ENCODE peak calls at places on chromosomes 3 and 15, in seven cellular contexts. One of them, this sample, is unnamed. For H3K36me3 and H3K9me3, the result is how much of the 10 kb centered on the place peaks cover.

GRCh38 chr3:66997560-66998074 is 490 bp upstream of the KBTBD8 start:
- ATAC-seq in HCT116: no peak
- ATAC-seq in PC-3: no peak
- ATAC-seq in lung: no peak
- ATAC-seq in left lung: no peak
- ATAC-seq in body of pancreas: no peak
- ATAC-seq in right lobe of liver: no peak
- ATAC-seq in this sample: no peak

GRCh38 chr3:111768571-111769100 is 90.4 kb upstream of the PHLDB2 start:
- ATAC-seq in lung: no peak
- ATAC-seq in HCT116: peak
- ATAC-seq in left lung: peak
- ATAC-seq in body of pancreas: no peak
- ATAC-seq in right lobe of liver: peak
- ATAC-seq in PC-3: peak
- ATAC-seq in this sample: peak

GRCh38 chr3:119181765-119182164 is 8.4 kb downstream of the UPK1B start:
- ATAC-seq in right lobe of liver: peak
- ATAC-seq in lung: no peak
- ATAC-seq in HCT116: no peak
- ATAC-seq in PC-3: peak
- ATAC-seq in body of pancreas: peak
- ATAC-seq in left lung: no peak
- ATAC-seq in this sample: no peak

GRCh38 chr15:90271459-90272166 is 6.1 kb downstream of the NGRN start:
- ATAC-seq in PC-3: no peak
- ATAC-seq in left lung: no peak
- ATAC-seq in body of pancreas: no peak
- ATAC-seq in right lobe of liver: no peak
- ATAC-seq in lung: no peak
- ATAC-seq in HCT116: no peak
- ATAC-seq in this sample: no peak

GRCh38 chr15:69880616-69881309 is 217.0 kb downstream of the TLE3 start:
- ATAC-seq in right lobe of liver: no peak
- ATAC-seq in left lung: no peak
- ATAC-seq in body of pancreas: no peak
- ATAC-seq in HCT116: no peak
- ATAC-seq in lung: no peak
- ATAC-seq in PC-3: no peak
- ATAC-seq in this sample: no peak

GRCh38 chr3:111252795-111253194 is 181.2 kb downstream of the NECTIN3 start:
- ATAC-seq in PC-3: peak
- ATAC-seq in HCT116: peak
- ATAC-seq in lung: peak
- ATAC-seq in left lung: peak
- ATAC-seq in right lobe of liver: no peak
- ATAC-seq in body of pancreas: no peak
- ATAC-seq in this sample: no peak

GRCh38 chr3:66904816-66905543 is 93.1 kb upstream of the KBTBD8 start:
- ATAC-seq in lung: no peak
- ATAC-seq in PC-3: no peak
- ATAC-seq in left lung: no peak
- ATAC-seq in right lobe of liver: no peak
- ATAC-seq in body of pancreas: no peak
- ATAC-seq in HCT116: no peak
- ATAC-seq in this sample: no peak

GRCh38 chr3:116050311-116050710 is 395.0 kb downstream of the LSAMP start:
- ATAC-seq in PC-3: no peak
- ATAC-seq in body of pancreas: no peak
- ATAC-seq in lung: no peak
- ATAC-seq in right lobe of liver: no peak
- ATAC-seq in HCT116: no peak
- ATAC-seq in left lung: no peak
- ATAC-seq in this sample: no peak

GRCh38 chr3:105763674-105764036 is 105.2 kb downstream of the CBLB start:
- ATAC-seq in body of pancreas: no peak
- ATAC-seq in HCT116: no peak
- ATAC-seq in right lobe of liver: no peak
- ATAC-seq in lung: no peak
- ATAC-seq in left lung: no peak
- ATAC-seq in PC-3: no peak
- ATAC-seq in this sample: no peak

GRCh38 chr15:64279131-64279530 is 76.8 kb downstream of the CSNK1G1 start:
- ATAC-seq in body of pancreas: no peak
- ATAC-seq in right lobe of liver: no peak
- ATAC-seq in lung: no peak
- ATAC-seq in PC-3: no peak
- ATAC-seq in left lung: no peak
- ATAC-seq in HCT116: no peak
- ATAC-seq in this sample: no peak

GRCh38 chr3:149369991-149370866 is 7.2 kb downstream of the TM4SF1 start:
- ATAC-seq in PC-3: no peak
- ATAC-seq in body of pancreas: no peak
- ATAC-seq in left lung: no peak
- ATAC-seq in right lobe of liver: no peak
- ATAC-seq in HCT116: no peak
- ATAC-seq in lung: no peak
- ATAC-seq in this sample: no peak

GRCh38 chr3:149367021-149367840 is 10.2 kb downstream of the TM4SF1 start:
- ATAC-seq in lung: peak
- ATAC-seq in body of pancreas: peak
- ATAC-seq in PC-3: peak
- ATAC-seq in right lobe of liver: peak
- ATAC-seq in HCT116: peak
- ATAC-seq in left lung: peak
- ATAC-seq in this sample: peak

GRCh38 chr3:149368201-149368849 is 9.1 kb downstream of the TM4SF1 start:
- ATAC-seq in left lung: peak
- ATAC-seq in right lobe of liver: peak
- ATAC-seq in PC-3: no peak
- ATAC-seq in HCT116: peak
- ATAC-seq in lung: no peak
- ATAC-seq in body of pancreas: no peak
- ATAC-seq in this sample: no peak

GRCh38 chr3:149371001-149371722 is 6.3 kb downstream of the TM4SF1 start:
- ATAC-seq in right lobe of liver: no peak
- ATAC-seq in left lung: peak
- ATAC-seq in body of pancreas: no peak
- ATAC-seq in HCT116: no peak
- ATAC-seq in PC-3: peak
- ATAC-seq in lung: no peak
- ATAC-seq in this sample: peak

GRCh38 chr3:149368850-149369497 is 8.5 kb downstream of the TM4SF1 start:
- ATAC-seq in PC-3: peak
- ATAC-seq in right lobe of liver: peak
- ATAC-seq in left lung: peak
- ATAC-seq in HCT116: no peak
- ATAC-seq in lung: no peak
- ATAC-seq in body of pancreas: peak
- ATAC-seq in this sample: no peak
- H3K36me3 ChIP-seq in PC-3: half or more
- H3K36me3 ChIP-seq in right lobe of liver: under half
- H3K36me3 ChIP-seq in left lung: under half
- H3K36me3 ChIP-seq in HCT116: under half
- H3K36me3 ChIP-seq in lung: under half
- H3K36me3 ChIP-seq in body of pancreas: under half
- H3K36me3 ChIP-seq in this sample: under half

DNA sequence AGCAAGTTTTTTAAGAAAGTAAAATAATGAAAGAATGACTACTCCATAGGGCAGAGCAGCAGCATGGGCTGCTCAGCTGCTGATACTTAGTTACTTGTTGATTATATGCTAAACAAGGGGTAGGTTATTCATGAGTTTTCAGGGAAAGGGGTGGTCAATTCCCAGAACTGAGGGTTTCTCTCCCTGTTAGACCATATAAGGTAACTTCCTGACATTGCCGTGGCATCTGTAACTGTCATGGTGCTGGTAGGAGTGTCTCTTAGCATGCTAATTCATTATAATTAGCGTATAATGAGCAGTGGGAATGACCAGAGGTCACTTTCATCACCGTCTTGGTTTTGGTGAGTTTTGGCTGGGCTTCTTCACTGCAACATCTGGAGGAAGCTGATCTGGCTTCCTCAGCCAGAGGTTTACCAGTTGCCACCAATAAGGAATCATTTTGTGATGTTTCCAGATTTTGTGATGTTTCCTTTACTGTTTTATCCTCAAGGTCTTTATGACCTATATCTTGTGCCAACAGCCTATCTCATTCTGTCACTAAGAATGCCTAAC is 121.8 kb upstream of the CHL1 start:
- ATAC-seq in right lobe of liver: no peak
- ATAC-seq in HCT116: no peak
- ATAC-seq in lung: no peak
- ATAC-seq in PC-3: no peak
- ATAC-seq in left lung: peak
- ATAC-seq in body of pancreas: no peak
- ATAC-seq in this sample: no peak
- H3K9me3 ChIP-seq in right lobe of liver: under half
- H3K9me3 ChIP-seq in HCT116: under half
- H3K9me3 ChIP-seq in lung: under half
- H3K9me3 ChIP-seq in PC-3: under half
- H3K9me3 ChIP-seq in left lung: under half
- H3K9me3 ChIP-seq in body of pancreas: under half
- H3K9me3 ChIP-seq in this sample: under half

GRCh38 chr3:9743548-9743947 is 6.2 kb upstream of the OGG1 start:
- ATAC-seq in lung: no peak
- ATAC-seq in PC-3: no peak
- ATAC-seq in body of pancreas: no peak
- ATAC-seq in left lung: no peak
- ATAC-seq in right lobe of liver: no peak
- ATAC-seq in HCT116: no peak
- ATAC-seq in this sample: no peak
- H3K36me3 ChIP-seq in lung: half or more
- H3K36me3 ChIP-seq in PC-3: half or more
- H3K36me3 ChIP-seq in body of pancreas: under half
- H3K36me3 ChIP-seq in left lung: under half
- H3K36me3 ChIP-seq in right lobe of liver: half or more
- H3K36me3 ChIP-seq in HCT116: half or more
- H3K36me3 ChIP-seq in this sample: half or more

GRCh38 chr3:58691997-58692396 is 25.4 kb upstream of the FAM3D start:
- ATAC-seq in HCT116: no peak
- ATAC-seq in right lobe of liver: no peak
- ATAC-seq in left lung: no peak
- ATAC-seq in PC-3: no peak
- ATAC-seq in body of pancreas: no peak
- ATAC-seq in lung: no peak
- ATAC-seq in this sample: no peak
- H3K9me3 ChIP-seq in HCT116: under half
- H3K9me3 ChIP-seq in right lobe of liver: under half
- H3K9me3 ChIP-seq in left lung: under half
- H3K9me3 ChIP-seq in PC-3: under half
- H3K9me3 ChIP-seq in body of pancreas: under half
- H3K9me3 ChIP-seq in lung: under half
- H3K9me3 ChIP-seq in this sample: under half

DNA sequence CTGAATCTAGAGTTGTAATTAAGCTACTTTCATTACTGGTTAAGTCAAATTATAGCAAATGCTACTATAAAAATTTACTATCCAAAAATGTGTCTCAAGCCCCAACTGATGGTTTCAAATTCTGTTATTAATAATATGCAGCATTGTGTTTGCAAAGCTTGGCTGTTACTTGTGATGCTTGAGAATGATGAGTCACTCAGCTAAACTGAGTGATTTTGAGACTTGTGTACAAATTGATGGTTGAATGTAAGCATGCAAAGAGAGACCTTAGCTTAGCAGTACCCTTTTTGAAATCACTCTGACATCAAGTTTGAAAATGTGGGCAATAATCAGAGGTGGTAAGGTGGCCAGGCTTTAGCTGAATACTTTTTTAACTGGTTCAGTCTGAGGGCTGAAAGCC is 27.6 kb downstream of the OPA1 start:
- ATAC-seq in left lung: no peak
- ATAC-seq in HCT116: no peak
- ATAC-seq in right lobe of liver: no peak
- ATAC-seq in body of pancreas: no peak
- ATAC-seq in lung: no peak
- ATAC-seq in PC-3: peak
- ATAC-seq in this sample: no peak
- H3K36me3 ChIP-seq in left lung: under half
- H3K36me3 ChIP-seq in HCT116: under half
- H3K36me3 ChIP-seq in right lobe of liver: under half
- H3K36me3 ChIP-seq in body of pancreas: under half
- H3K36me3 ChIP-seq in lung: under half
- H3K36me3 ChIP-seq in PC-3: under half
- H3K36me3 ChIP-seq in this sample: under half

DNA sequence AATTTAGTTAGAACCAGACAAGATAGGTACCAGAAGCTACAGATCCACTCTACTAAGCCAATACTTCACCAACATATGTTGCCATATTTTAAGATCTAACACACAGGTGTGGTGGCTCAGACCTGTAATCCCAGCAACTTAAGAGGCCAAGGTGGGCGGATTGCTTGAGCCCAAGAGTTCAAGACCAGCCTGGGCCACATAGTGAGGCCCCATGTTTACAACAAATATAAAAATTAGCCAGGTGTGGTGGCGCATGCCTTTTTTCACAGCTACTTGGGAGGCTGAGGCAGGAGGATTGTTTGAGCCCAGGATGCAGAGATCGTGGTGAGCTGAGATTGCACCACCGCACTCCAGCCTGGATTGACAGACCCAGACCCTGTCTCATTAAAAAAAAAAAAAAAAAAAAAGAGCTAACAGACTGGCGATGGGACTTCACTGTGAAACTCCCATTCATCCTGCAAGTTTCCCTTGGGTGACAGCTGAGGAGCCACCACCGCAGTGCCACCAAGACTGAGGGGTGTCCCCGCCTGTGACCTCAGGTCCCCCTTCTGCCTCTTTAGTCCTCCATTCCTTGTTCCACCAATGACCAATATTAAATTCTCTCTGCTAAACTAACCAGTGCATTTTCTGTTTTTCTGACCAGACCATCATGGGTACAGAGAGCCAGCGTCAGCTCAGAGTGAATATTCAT is 163.3 kb downstream of the OR4M2 start:
- ATAC-seq in PC-3: no peak
- ATAC-seq in lung: no peak
- ATAC-seq in HCT116: no peak
- ATAC-seq in right lobe of liver: no peak
- ATAC-seq in left lung: no peak
- ATAC-seq in body of pancreas: no peak
- ATAC-seq in this sample: no peak
- H3K9me3 ChIP-seq in PC-3: under half
- H3K9me3 ChIP-seq in lung: under half
- H3K9me3 ChIP-seq in HCT116: under half
- H3K9me3 ChIP-seq in right lobe of liver: under half
- H3K9me3 ChIP-seq in left lung: under half
- H3K9me3 ChIP-seq in body of pancreas: under half
- H3K9me3 ChIP-seq in this sample: under half

GRCh38 chr15:89122532-89123525 is 34.6 kb downstream of the ABHD2 start:
- ATAC-seq in right lobe of liver: no peak
- ATAC-seq in left lung: no peak
- ATAC-seq in PC-3: peak
- ATAC-seq in body of pancreas: no peak
- ATAC-seq in lung: no peak
- ATAC-seq in HCT116: no peak
- ATAC-seq in this sample: no peak
- H3K36me3 ChIP-seq in right lobe of liver: under half
- H3K36me3 ChIP-seq in left lung: under half
- H3K36me3 ChIP-seq in PC-3: under half
- H3K36me3 ChIP-seq in body of pancreas: under half
- H3K36me3 ChIP-seq in lung: under half
- H3K36me3 ChIP-seq in HCT116: under half
- H3K36me3 ChIP-seq in this sample: half or more